ENCODE peak calls at places on chromosomes 13 and 19, in nine cellular contexts. H, K, A, N, Q, O, G, R and M are unnamed samples.

GRCh38 chr13:36431204-36432105 is 840 bp upstream of the CCNA1 start:
- DNase-seq in H (no peak), K (no peak), A (no peak), N (no peak), Q (no peak), O (peak), G (no peak), R (peak), M (peak)

GRCh38 chr19:16587031-16588023 is 15.1 kb upstream of the SLC35E1 start:
- DNase-seq in H (peak), K (peak), A (no peak), N (no peak), Q (peak), O (peak), G (no peak), R (peak), M (no peak)

GRCh38 chr13:29849071-29849541 is 1.3 kb downstream of the UBL3 start:
- DNase-seq in H (peak), K (no peak), A (no peak), N (peak), Q (peak), O (peak), G (no peak), R (peak), M (no peak)

GRCh38 chr13:114259374-114259773 is 22.0 kb upstream of the UPF3A start:
- DNase-seq in H (no peak), K (no peak), A (no peak), N (no peak), Q (no peak), O (no peak), G (no peak), R (no peak), M (no peak)

GRCh38 chr13:97521726-97522125 is 87.8 kb downstream of the RAP2A start:
- DNase-seq in H (no peak), K (no peak), A (no peak), N (peak), Q (no peak), O (no peak), G (no peak), R (no peak), M (no peak)

GRCh38 chr13:66207610-66208009 is 1022.5 kb downstream of the PCDH9 start:
- DNase-seq in H (no peak), K (no peak), A (no peak), N (no peak), Q (no peak), O (no peak), G (no peak), R (no peak), M (no peak)

GRCh38 chr19:23932878-23933277 is 18.2 kb downstream of the ZNF726 start:
- DNase-seq in H (no peak), K (no peak), A (no peak), N (no peak), Q (no peak), O (no peak), G (no peak), R (no peak), M (no peak)

GRCh38 chr13:37127706-37128241 is 22.3 kb upstream of the CSNK1A1L start:
- DNase-seq in H (no peak), K (no peak), A (no peak), N (no peak), Q (no peak), O (no peak), G (peak), R (peak), M (no peak)

GRCh38 chr19:47494729-47495128 is 10.7 kb upstream of the KPTN start:
- DNase-seq in H (no peak), K (no peak), A (no peak), N (peak), Q (no peak), O (no peak), G (no peak), R (no peak), M (no peak)

GRCh38 chr19:39906283-39906682 is 28.2 kb downstream of the FCGBP start:
- DNase-seq in H (no peak), K (no peak), A (no peak), N (no peak), Q (no peak), O (no peak), G (no peak), R (no peak), M (no peak)

GRCh38 chr13:23613971-23614370 is 43.8 kb downstream of the TNFRSF19 start:
- DNase-seq in H (no peak), K (no peak), A (no peak), N (no peak), Q (no peak), O (no peak), G (no peak), R (no peak), M (no peak)

GRCh38 chr19:10655457-10656312 is 1.5 kb downstream of the ILF3 start:
- DNase-seq in H (no peak), K (no peak), A (no peak), N (no peak), Q (no peak), O (no peak), G (no peak), R (peak), M (no peak)

GRCh38 chr19:49552749-49553148 is 24.9 kb downstream of the RCN3 start:
- DNase-seq in H (peak), K (no peak), A (no peak), N (no peak), Q (peak), O (no peak), G (no peak), R (no peak), M (no peak)

GRCh38 chr19:3397266-3398022 is 31.1 kb downstream of the NFIC start:
- DNase-seq in H (no peak), K (no peak), A (no peak), N (no peak), Q (no peak), O (peak), G (no peak), R (peak), M (no peak)

GRCh38 chr19:4415352-4415751 is 12.9 kb downstream of the CHAF1A start:
- DNase-seq in H (no peak), K (no peak), A (no peak), N (no peak), Q (no peak), O (no peak), G (no peak), R (no peak), M (no peak)

GRCh38 chr13:98582947-98583346 is 6.0 kb upstream of the STK24 start:
- DNase-seq in H (no peak), K (no peak), A (no peak), N (no peak), Q (no peak), O (no peak), G (no peak), R (peak), M (no peak)

GRCh38 chr13:99968521-99969367 is 2.8 kb downstream of the ZIC5 start:
- DNase-seq in H (no peak), K (no peak), A (no peak), N (no peak), Q (no peak), O (no peak), G (no peak), R (no peak), M (no peak)

GRCh38 chr19:52221831-52222375 is 32.1 kb downstream of the PPP2R1A start:
- DNase-seq in H (no peak), K (no peak), A (no peak), N (no peak), Q (no peak), O (no peak), G (no peak), R (peak), M (no peak)

GRCh38 chr13:113029487-113030258 is 60.7 kb downstream of the MCF2L start:
- DNase-seq in H (peak), K (peak), A (no peak), N (no peak), Q (peak), O (no peak), G (no peak), R (no peak), M (no peak)

GRCh38 chr19:15934332-15935078 is at the start of gene CYP4F11:
- DNase-seq in H (no peak), K (no peak), A (no peak), N (peak), Q (no peak), O (peak), G (peak), R (peak), M (peak)

GRCh38 chr13:66994097-66994496 is 236.0 kb downstream of the PCDH9 start:
- DNase-seq in H (no peak), K (peak), A (no peak), N (peak), Q (no peak), O (peak), G (peak), R (peak), M (no peak)